ENCODE peak calls at places on chromosomes 1 and 21, in nine cellular contexts. One of them, this sample, is unnamed.
A peak's percentile ranks its signal among the peaks of the same experiment; 100 is the strongest.

GRCh38 chr1:48055854-48056253 is 58.7 kb upstream of the TRABD2B start:
- DNase-seq in tibial artery: no peak
- DNase-seq in GM03348: no peak
- DNase-seq in frontal cortex: no peak
- DNase-seq in ELR: no peak
- DNase-seq in T-helper 2 cell: no peak
- DNase-seq in esophagus squamous epithelium: no peak
- DNase-seq in Right ventricle myocardium inferior: no peak
- DNase-seq in A549: no peak
- DNase-seq in this sample: no peak

GRCh38 chr1:199242162-199242561 is 603.3 kb downstream of the PTPRC start:
- DNase-seq in tibial artery: no peak
- DNase-seq in T-helper 2 cell: no peak
- DNase-seq in frontal cortex: no peak
- DNase-seq in A549: no peak
- DNase-seq in Right ventricle myocardium inferior: no peak
- DNase-seq in GM03348: no peak
- DNase-seq in ELR: no peak
- DNase-seq in esophagus squamous epithelium: no peak
- DNase-seq in this sample: no peak

GRCh38 chr1:94954292-94955220 is 27.6 kb upstream of the CNN3 start:
- DNase-seq in ELR: peak; percentile 12
- DNase-seq in Right ventricle myocardium inferior: no peak
- DNase-seq in A549: no peak
- DNase-seq in GM03348: no peak
- DNase-seq in esophagus squamous epithelium: no peak
- DNase-seq in tibial artery: no peak
- DNase-seq in frontal cortex: no peak
- DNase-seq in T-helper 2 cell: no peak
- DNase-seq in this sample: no peak

GRCh38 chr1:26877326-26877725 is 12.8 kb downstream of the GPN2 start:
- DNase-seq in Right ventricle myocardium inferior: no peak
- DNase-seq in esophagus squamous epithelium: no peak
- DNase-seq in frontal cortex: no peak
- DNase-seq in T-helper 2 cell: no peak
- DNase-seq in A549: no peak
- DNase-seq in ELR: no peak
- DNase-seq in tibial artery: no peak
- DNase-seq in GM03348: no peak
- DNase-seq in this sample: no peak

GRCh38 chr1:19633106-19633505 is 11.0 kb upstream of the NBL1 start:
- DNase-seq in frontal cortex: no peak
- DNase-seq in T-helper 2 cell: no peak
- DNase-seq in esophagus squamous epithelium: no peak
- DNase-seq in tibial artery: no peak
- DNase-seq in ELR: no peak
- DNase-seq in GM03348: no peak
- DNase-seq in Right ventricle myocardium inferior: no peak
- DNase-seq in A549: no peak
- DNase-seq in this sample: no peak

GRCh38 chr1:207362962-207363858 is 41.7 kb downstream of the CD55 start:
- DNase-seq in T-helper 2 cell: no peak
- DNase-seq in tibial artery: no peak
- DNase-seq in GM03348: no peak
- DNase-seq in frontal cortex: no peak
- DNase-seq in Right ventricle myocardium inferior: no peak
- DNase-seq in ELR: peak; percentile 15
- DNase-seq in esophagus squamous epithelium: no peak
- DNase-seq in A549: no peak
- DNase-seq in this sample: no peak

GRCh38 chr1:24955161-24955560 is 25.1 kb upstream of the RUNX3 start:
- DNase-seq in T-helper 2 cell: peak; percentile 44
- DNase-seq in esophagus squamous epithelium: no peak
- DNase-seq in tibial artery: no peak
- DNase-seq in GM03348: no peak
- DNase-seq in Right ventricle myocardium inferior: no peak
- DNase-seq in ELR: peak; percentile 96
- DNase-seq in frontal cortex: no peak
- DNase-seq in A549: no peak
- DNase-seq in this sample: peak; percentile 90

GRCh38 chr1:196690582-196690981 is 38.7 kb downstream of the CFH start:
- DNase-seq in esophagus squamous epithelium: no peak
- DNase-seq in GM03348: no peak
- DNase-seq in tibial artery: no peak
- DNase-seq in T-helper 2 cell: no peak
- DNase-seq in A549: no peak
- DNase-seq in Right ventricle myocardium inferior: no peak
- DNase-seq in frontal cortex: no peak
- DNase-seq in ELR: no peak
- DNase-seq in this sample: no peak

GRCh38 chr1:16289959-16290358 is 53.0 kb upstream of the CPLANE2 start:
- DNase-seq in ELR: no peak
- DNase-seq in frontal cortex: no peak
- DNase-seq in T-helper 2 cell: no peak
- DNase-seq in A549: no peak
- DNase-seq in GM03348: no peak
- DNase-seq in tibial artery: no peak
- DNase-seq in esophagus squamous epithelium: no peak
- DNase-seq in Right ventricle myocardium inferior: no peak
- DNase-seq in this sample: no peak

GRCh38 chr1:87956072-87956471 is 627.4 kb downstream of the LMO4 start:
- DNase-seq in tibial artery: peak; percentile 86
- DNase-seq in A549: peak; percentile 37
- DNase-seq in esophagus squamous epithelium: no peak
- DNase-seq in frontal cortex: no peak
- DNase-seq in ELR: peak; percentile 98
- DNase-seq in Right ventricle myocardium inferior: no peak
- DNase-seq in GM03348: peak; percentile 84
- DNase-seq in T-helper 2 cell: no peak
- DNase-seq in this sample: peak; percentile 72

GRCh38 chr21:31162827-31163226 is 124.6 kb upstream of the KRTAP19-8 start:
- DNase-seq in GM03348: no peak
- DNase-seq in T-helper 2 cell: no peak
- DNase-seq in tibial artery: no peak
- DNase-seq in A549: no peak
- DNase-seq in frontal cortex: no peak
- DNase-seq in esophagus squamous epithelium: no peak
- DNase-seq in Right ventricle myocardium inferior: no peak
- DNase-seq in ELR: peak; percentile 54
- DNase-seq in this sample: peak; percentile 85

GRCh38 chr21:44089001-44089911 is 17.9 kb upstream of the PWP2 start:
- DNase-seq in T-helper 2 cell: no peak
- DNase-seq in frontal cortex: no peak
- DNase-seq in tibial artery: peak; percentile 41
- DNase-seq in Right ventricle myocardium inferior: no peak
- DNase-seq in A549: no peak
- DNase-seq in ELR: no peak
- DNase-seq in esophagus squamous epithelium: no peak
- DNase-seq in GM03348: no peak
- DNase-seq in this sample: peak; percentile 19

GRCh38 chr1:184483101-184483813 is 96.4 kb downstream of the C1orf21 start:
- DNase-seq in A549: no peak
- DNase-seq in frontal cortex: no peak
- DNase-seq in ELR: peak; percentile 22
- DNase-seq in GM03348: peak; percentile 55
- DNase-seq in Right ventricle myocardium inferior: no peak
- DNase-seq in esophagus squamous epithelium: no peak
- DNase-seq in T-helper 2 cell: no peak
- DNase-seq in tibial artery: no peak
- DNase-seq in this sample: peak; percentile 4

GRCh38 chr1:169044296-169044695 is 62.2 kb upstream of the ATP1B1 start:
- DNase-seq in ELR: no peak
- DNase-seq in T-helper 2 cell: no peak
- DNase-seq in esophagus squamous epithelium: no peak
- DNase-seq in tibial artery: no peak
- DNase-seq in GM03348: no peak
- DNase-seq in frontal cortex: no peak
- DNase-seq in Right ventricle myocardium inferior: no peak
- DNase-seq in A549: no peak
- DNase-seq in this sample: no peak

GRCh38 chr1:248704556-248704955 is 2.0 kb upstream of the OR14I1 start:
- DNase-seq in GM03348: no peak
- DNase-seq in T-helper 2 cell: no peak
- DNase-seq in ELR: no peak
- DNase-seq in Right ventricle myocardium inferior: no peak
- DNase-seq in esophagus squamous epithelium: no peak
- DNase-seq in tibial artery: no peak
- DNase-seq in frontal cortex: no peak
- DNase-seq in A549: no peak
- DNase-seq in this sample: no peak

GRCh38 chr1:182725264-182725965 is 41.0 kb upstream of the RGS8 start:
- DNase-seq in esophagus squamous epithelium: no peak
- DNase-seq in ELR: no peak
- DNase-seq in GM03348: no peak
- DNase-seq in T-helper 2 cell: no peak
- DNase-seq in A549: no peak
- DNase-seq in frontal cortex: no peak
- DNase-seq in tibial artery: no peak
- DNase-seq in Right ventricle myocardium inferior: no peak
- DNase-seq in this sample: no peak

GRCh38 chr1:219177363-219177762 is 3.7 kb downstream of the LYPLAL1 start:
- DNase-seq in esophagus squamous epithelium: no peak
- DNase-seq in T-helper 2 cell: no peak
- DNase-seq in ELR: no peak
- DNase-seq in GM03348: no peak
- DNase-seq in A549: no peak
- DNase-seq in tibial artery: no peak
- DNase-seq in Right ventricle myocardium inferior: no peak
- DNase-seq in frontal cortex: no peak
- DNase-seq in this sample: no peak

GRCh38 chr1:200342511-200343400 is 67.1 kb downstream of the ZNF281 start:
- DNase-seq in esophagus squamous epithelium: no peak
- DNase-seq in tibial artery: no peak
- DNase-seq in ELR: peak; percentile 57
- DNase-seq in frontal cortex: no peak
- DNase-seq in A549: no peak
- DNase-seq in GM03348: peak; percentile 59
- DNase-seq in Right ventricle myocardium inferior: no peak
- DNase-seq in T-helper 2 cell: no peak
- DNase-seq in this sample: peak; percentile 76

GRCh38 chr1:201212461-201213055 is 21.9 kb downstream of the IGFN1 start:
- DNase-seq in ELR: no peak
- DNase-seq in frontal cortex: no peak
- DNase-seq in T-helper 2 cell: no peak
- DNase-seq in A549: no peak
- DNase-seq in GM03348: no peak
- DNase-seq in esophagus squamous epithelium: no peak
- DNase-seq in Right ventricle myocardium inferior: no peak
- DNase-seq in tibial artery: peak; percentile 35
- DNase-seq in this sample: no peak

GRCh38 chr21:37710555-37711293 is 205.5 kb downstream of the KCNJ6 start:
- DNase-seq in ELR: peak; percentile 45
- DNase-seq in frontal cortex: no peak
- DNase-seq in A549: no peak
- DNase-seq in GM03348: no peak
- DNase-seq in esophagus squamous epithelium: no peak
- DNase-seq in Right ventricle myocardium inferior: peak; percentile 64
- DNase-seq in tibial artery: peak; percentile 68
- DNase-seq in T-helper 2 cell: no peak
- DNase-seq in this sample: no peak

GRCh38 chr1:245074232-245074747 is 80.5 kb upstream of the KIF26B start:
- DNase-seq in tibial artery: no peak
- DNase-seq in A549: no peak
- DNase-seq in GM03348: peak; percentile 28
- DNase-seq in T-helper 2 cell: no peak
- DNase-seq in frontal cortex: no peak
- DNase-seq in Right ventricle myocardium inferior: no peak
- DNase-seq in esophagus squamous epithelium: no peak
- DNase-seq in ELR: peak; percentile 42
- DNase-seq in this sample: no peak

GRCh38 chr1:243268284-243268653 is 12.4 kb downstream of the SDCCAG8 start:
- DNase-seq in T-helper 2 cell: no peak
- DNase-seq in frontal cortex: no peak
- DNase-seq in Right ventricle myocardium inferior: no peak
- DNase-seq in esophagus squamous epithelium: no peak
- DNase-seq in GM03348: peak; percentile 75
- DNase-seq in tibial artery: no peak
- DNase-seq in ELR: peak; percentile 94
- DNase-seq in A549: peak; percentile 41
- DNase-seq in this sample: peak; percentile 88

GRCh38 chr1:92502247-92502646 is 15.5 kb upstream of the GFI1 start:
- DNase-seq in Right ventricle myocardium inferior: no peak
- DNase-seq in frontal cortex: no peak
- DNase-seq in GM03348: no peak
- DNase-seq in tibial artery: no peak
- DNase-seq in T-helper 2 cell: no peak
- DNase-seq in esophagus squamous epithelium: no peak
- DNase-seq in ELR: peak; percentile 79
- DNase-seq in A549: no peak
- DNase-seq in this sample: no peak